ENCODE peak calls at places on chromosomes 4 and X, in five cellular contexts. U is stimulated activated CD4-positive, alpha-beta T cell treated with anti-CD3 and anti-CD28 coated beads, Interleukin-1b, Interleukin-23, amount 100 ng/mL, for 48 hours; O is EL; D is activated T-cell treated with anti-CD3 and anti-CD28 coated beads for 1 hour; X is KG1. C is an unnamed sample.

GRCh38 chr4:102478186-102478585 is 23.0 kb upstream of the NFKB1 start:
- DNase-seq in O (no peak), U (no peak), D (no peak), X (no peak), C (no peak)

GRCh38 chrX:38868941-38869378 is 67.7 kb downstream of the MID1IP1 start:
- DNase-seq in U (no peak), D (no peak), O (peak; percentile 65), X (no peak), C (no peak)

GRCh38 chr4:52371861-52372260 is 287.2 kb downstream of the USP46 start:
- DNase-seq in O (no peak), X (no peak), U (no peak), D (no peak), C (no peak)

GRCh38 chr4:12873351-12873750 is 610.8 kb downstream of the RAB28 start:
- DNase-seq in U (no peak), O (no peak), X (no peak), D (no peak), C (no peak)

GRCh38 chrX:74325130-74326059 is 21.4 kb downstream of the ZCCHC13 start:
- DNase-seq in O (no peak), U (no peak), D (no peak), X (no peak), C (no peak)

GRCh38 chr4:157045507-157046127 is 30.3 kb upstream of the GLRB start:
- DNase-seq in D (no peak), O (peak; percentile 74), X (no peak), U (no peak), C (no peak)

GRCh38 chrX:23980063-23980462 is 46.9 kb downstream of the KLHL15 start:
- DNase-seq in D (no peak), X (no peak), O (no peak), U (no peak), C (no peak)

GRCh38 chrX:129768186-129768585 is 11.6 kb upstream of the SASH3 start:
- DNase-seq in X (no peak), D (no peak), U (no peak), O (no peak), C (no peak)

GRCh38 chrX:85244411-85245210 is 820 bp downstream of the ZNF711 start:
- DNase-seq in O (no peak), D (no peak), U (no peak), X (no peak), C (no peak)

GRCh38 chrX:38987135-38987780 is 186.0 kb downstream of the MID1IP1 start:
- DNase-seq in D (no peak), U (no peak), X (no peak), O (no peak), C (no peak)

C was measured in T follicular helper cell.